ENCODE peak calls at places on chromosomes 3 and 15, in five cellular contexts. T is tibial artery, E is astrocyte of the spinal cord, Q is fibroblast of lung, N is body of pancreas. P is an unnamed sample.

GRCh38 chr15:57534279-57534678 is 57.4 kb upstream of the MYZAP start:
- DNase-seq in T (no peak), N (no peak), Q (no peak), E (no peak), P (no peak)

GRCh38 chr3:196995646-196996355 is 27.2 kb upstream of the PIGZ start:
- DNase-seq in E (no peak), Q (no peak), T (no peak), N (no peak), P (no peak)

GRCh38 chr15:68059630-68060029 is 5.5 kb downstream of the PIAS1 start:
- DNase-seq in E (no peak), T (no peak), N (no peak), Q (no peak), P (no peak)

GRCh38 chr3:153087595-153088566 is 74.1 kb upstream of the RAP2B start:
- DNase-seq in N (no peak), T (no peak), E (peak; percentile 75), Q (peak; percentile 85), P (peak; percentile 81)

GRCh38 chr3:31544634-31545033 is 11.9 kb downstream of the STT3B start:
- DNase-seq in T (peak; percentile 36), Q (peak; percentile 42), E (no peak), N (peak; percentile 14), P (peak; percentile 37)

GRCh38 chr15:52220251-52220650 is 29.1 kb upstream of the GNB5 start:
- DNase-seq in T (no peak), N (no peak), E (no peak), Q (no peak), P (no peak)

GRCh38 chr15:66748320-66748779 is 46.3 kb downstream of the SMAD6 start:
- DNase-seq in N (no peak), E (peak; percentile 78), T (no peak), Q (peak; percentile 83), P (peak; percentile 90)

GRCh38 chr3:23004971-23005370 is 198.2 kb upstream of the UBE2E2 start:
- DNase-seq in Q (peak; percentile 73), E (peak; percentile 79), T (no peak), N (no peak), P (peak; percentile 78)

GRCh38 chr3:188712257-188712924 is 459.4 kb upstream of the TPRG1 start:
- DNase-seq in E (peak; percentile 88), T (no peak), N (no peak), Q (peak; percentile 93), P (peak; percentile 94)

GRCh38 chr15:66253643-66254363 is at the start of gene MEGF11:
- DNase-seq in E (peak; percentile 30), T (no peak), N (peak; percentile 19), Q (peak; percentile 47), P (peak; percentile 37)

GRCh38 chr3:100169186-100169585 is 54.9 kb upstream of the FILIP1L start:
- DNase-seq in E (no peak), Q (no peak), T (no peak), N (no peak), P (peak; percentile 43)

GRCh38 chr3:110381992-110382391 is 689.6 kb upstream of the NECTIN3 start:
- DNase-seq in E (no peak), Q (no peak), T (no peak), N (no peak), P (peak; percentile 17)

GRCh38 chr15:63195257-63196023 is 6.0 kb downstream of the RAB8B start:
- DNase-seq in N (no peak), E (no peak), T (no peak), Q (no peak), P (peak; percentile 46)

GRCh38 chr15:64461577-64462162 is 1.3 kb downstream of the ZNF609 start:
- DNase-seq in N (no peak), T (no peak), Q (peak; percentile 32), E (no peak), P (peak; percentile 41)

GRCh38 chr3:171614318-171614967 is 154.2 kb upstream of the TNIK start:
- DNase-seq in T (no peak), Q (peak; percentile 8), E (peak; percentile 35), N (peak; percentile 10), P (peak; percentile 65)

GRCh38 chr3:174955513-174956001 is 96.4 kb downstream of the NAALADL2 start:
- DNase-seq in Q (no peak), N (no peak), E (peak; percentile 41), T (no peak), P (peak; percentile 65)

GRCh38 chr3:177547953-177548352 is 350.7 kb upstream of the TBL1XR1 start:
- DNase-seq in N (no peak), T (no peak), Q (no peak), E (no peak), P (no peak)

GRCh38 chr3:53188720-53189119 is 27.7 kb downstream of the PRKCD start:
- DNase-seq in N (no peak), Q (no peak), E (no peak), T (no peak), P (no peak)

GRCh38 chr15:44501768-44502366 is 35.1 kb upstream of the EIF3J start:
- DNase-seq in E (peak; percentile 68), T (no peak), Q (peak; percentile 73), N (no peak), P (peak; percentile 75)

GRCh38 chr3:104885214-104885814 is 481.4 kb upstream of the ALCAM start:
- DNase-seq in N (no peak), E (peak; percentile 47), T (no peak), Q (no peak), P (no peak)

GRCh38 chr3:113606539-113607218 is 74.3 kb downstream of the SIDT1 start:
- DNase-seq in Q (no peak), E (no peak), T (no peak), N (no peak), P (no peak)

GRCh38 chr3:188658606-188659005 is 504.6 kb downstream of the LPP start:
- DNase-seq in E (no peak), N (no peak), Q (no peak), T (no peak), P (no peak)

GRCh38 chr3:172666181-172666872 is 44.5 kb downstream of the NCEH1 start:
- DNase-seq in N (no peak), Q (no peak), E (no peak), T (no peak), P (peak; percentile 58)
- TF ChIP-seq CTCF in N (no peak), Q (peak; percentile 10), E (peak; percentile 45), T (no peak), P (peak; percentile 66)

DNA sequence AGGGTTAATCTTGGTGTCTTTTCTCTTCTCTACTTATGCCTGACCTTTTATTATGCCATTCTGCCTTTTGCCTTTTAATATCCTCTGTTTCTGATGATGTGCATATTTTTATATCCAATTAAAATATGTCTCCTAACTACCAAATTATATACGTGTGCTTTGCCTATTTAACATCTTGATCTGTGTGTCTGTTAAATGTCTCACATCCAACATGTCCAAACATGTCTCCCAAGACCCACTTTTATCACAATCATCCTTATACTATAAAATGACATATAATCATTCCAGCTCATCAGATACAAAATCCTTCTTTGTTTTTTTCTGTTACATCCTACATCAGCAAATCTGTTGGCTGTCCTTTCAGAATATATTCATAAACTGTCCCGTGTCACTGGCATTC is 539.5 kb downstream of the ZPLD1 start:
- DNase-seq in N (no peak), T (no peak), Q (no peak), E (no peak), P (no peak)
- H3K4me3 ChIP-seq in N (no peak overlapping the region), T (no peak overlapping the region), Q (no peak overlapping the region), E (no peak overlapping the region), P (no peak overlapping the region)

GRCh38 chr3:121883507-121883906 is 10.7 kb upstream of the SLC15A2 start:
- DNase-seq in Q (peak; percentile 27), E (peak; percentile 5), N (peak; percentile 16), T (no peak), P (peak; percentile 68)
- TF ChIP-seq CTCF in Q (peak; percentile 29), E (peak; percentile 39), N (no peak), T (no peak), P (peak; percentile 56)

DNA sequence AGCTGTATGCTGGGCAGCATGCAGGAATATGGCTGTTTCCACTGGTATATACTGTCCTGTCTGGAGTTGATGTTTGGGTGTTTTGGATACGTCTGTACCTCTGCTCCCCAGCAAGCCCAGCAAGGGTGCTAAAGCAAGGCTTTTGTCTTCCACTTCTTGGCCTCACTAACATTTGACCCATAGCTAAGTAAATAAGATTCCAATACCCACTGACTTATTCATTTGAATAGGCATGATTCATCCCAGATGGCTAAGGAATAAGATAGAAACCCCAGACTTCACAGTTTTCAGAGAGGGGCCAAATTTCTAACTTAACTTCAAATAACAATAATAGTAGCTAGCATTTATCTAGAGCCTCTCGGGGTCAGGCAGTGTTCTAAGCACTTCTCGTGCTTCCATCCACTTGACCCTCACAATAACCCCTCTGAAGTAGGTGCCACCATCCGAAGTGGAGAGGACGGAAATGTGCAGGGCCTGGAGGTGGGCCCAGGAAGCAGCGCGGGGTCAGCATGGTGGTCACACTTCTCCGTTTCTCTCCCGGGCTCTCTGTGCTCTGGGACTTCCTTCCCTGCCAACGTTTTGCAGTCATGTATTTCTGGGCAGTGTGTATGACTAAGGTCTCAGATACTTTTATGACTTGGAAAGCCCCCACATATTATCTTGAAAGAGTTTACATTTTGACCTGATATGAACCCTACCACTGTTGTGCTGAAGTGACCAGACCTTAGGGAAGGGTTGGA is 39.3 kb downstream of the LRRK1 start:
- DNase-seq in N (no peak), T (no peak), Q (peak; percentile 37), E (peak; percentile 76), P (peak; percentile 53)
- H3K4me3 ChIP-seq in N (no peak overlapping the region), T (no peak overlapping the region), Q (no peak overlapping the region), E (no peak overlapping the region), P (no peak overlapping the region)

GRCh38 chr15:78437107-78437761 is 782 bp upstream of the IREB2 start:
- DNase-seq in N (no peak), E (peak; percentile 4), T (no peak), Q (no peak), P (no peak)

GRCh38 chr15:78440375-78441373 is 2.7 kb downstream of the IREB2 start:
- DNase-seq in N (no peak), Q (no peak), T (no peak), E (no peak), P (no peak)

GRCh38 chr15:78437762-78438594 is at the start of gene IREB2:
- DNase-seq in E (peak; percentile 99), N (peak; percentile 98), Q (peak; percentile 99), T (peak; percentile 98), P (peak; percentile 99)

GRCh38 chr15:78434134-78434533 is 3.9 kb upstream of the IREB2 start:
- DNase-seq in Q (no peak), T (no peak), N (no peak), E (no peak), P (no peak)

DNA sequence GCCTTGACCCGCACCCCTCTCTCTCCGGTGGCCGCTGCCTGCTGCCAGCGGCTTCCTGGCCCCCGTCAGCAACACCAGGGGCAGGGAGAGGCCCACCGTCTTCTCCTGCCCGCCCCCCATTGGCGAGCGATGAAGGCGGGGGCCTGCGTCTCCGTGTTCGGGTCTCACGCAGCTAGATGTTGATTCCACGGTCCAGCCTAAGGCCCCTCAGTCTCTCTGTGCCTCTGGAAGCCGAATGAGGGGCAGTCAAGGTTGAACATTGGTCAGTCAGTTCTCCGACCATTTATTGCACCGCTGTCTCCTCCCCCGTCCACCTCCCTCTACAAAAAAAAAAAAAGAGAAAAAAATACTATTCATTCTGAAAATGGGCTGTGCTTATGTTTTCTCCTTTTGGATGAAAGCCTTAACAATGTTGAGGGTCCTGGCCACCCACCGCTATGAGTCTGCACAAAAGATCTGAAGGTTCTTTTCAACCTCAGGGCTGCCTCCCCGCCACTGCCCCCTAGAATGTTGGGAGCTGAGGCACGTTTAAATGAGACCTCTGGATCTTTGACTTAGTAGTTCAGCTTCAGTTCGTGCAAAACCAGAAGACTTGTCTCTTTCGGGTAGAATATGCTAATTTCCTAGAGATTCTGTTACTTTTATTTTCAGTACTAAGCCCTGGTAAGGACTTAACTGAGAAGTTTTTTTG is 724 bp downstream of the IREB2 start:
- DNase-seq in E (peak; percentile 36), Q (peak; percentile 24), N (peak; percentile 10), T (no peak), P (peak; percentile 40)
- TF ChIP-seq CTCF in E (peak; percentile 50), Q (peak; percentile 27), N (no peak), T (no peak), P (peak; percentile 55)

P was measured in choroid plexus epithelial cell.